ENCODE peak calls at places on chromosomes 6 and 20, in six cellular contexts. P is KBM-7; K is activated naive CD8-positive, alpha-beta T cell treated with anti-CD3 and anti-CD28 coated beads, Interleukin-2, amount 50 U/mL, for 24 hours; X is T follicular helper cell; E is hepatocyte; T is NCI-H345. Q is an unnamed sample.
A peak's percentile ranks its signal among the peaks of the same experiment; 100 is the strongest.

GRCh38 chr20:20363449-20364015 is 4.4 kb upstream of the INSM1 start:
- DNase-seq in E (no peak), P (no peak), T (peak; percentile 78), X (no peak), K (peak; percentile 7), Q (no peak)

GRCh38 chr20:19381947-19382346 is 169.5 kb downstream of the SLC24A3 start:
- DNase-seq in X (no peak), E (no peak), T (no peak), P (no peak), K (no peak), Q (no peak)

GRCh38 chr6:27617700-27618689 is 145.1 kb upstream of the ZNF184 start:
- DNase-seq in X (no peak), E (peak; percentile 65), K (peak; percentile 43), T (no peak), P (no peak), Q (no peak)

GRCh38 chr20:19969507-19970255 is 47.5 kb upstream of the NAA20 start:
- DNase-seq in T (no peak), X (no peak), K (no peak), E (no peak), P (no peak), Q (no peak)

GRCh38 chr6:45592991-45593390 is 215.3 kb upstream of the SUPT3H start:
- DNase-seq in K (no peak), E (no peak), X (no peak), T (no peak), P (no peak), Q (no peak)

GRCh38 chr6:161583561-161583960 is 309.7 kb upstream of the AGPAT4 start:
- DNase-seq in T (no peak), P (no peak), K (no peak), E (no peak), X (no peak), Q (no peak)

GRCh38 chr6:164578616-164579015 is 730.8 kb downstream of the C6orf118 start:
- DNase-seq in X (no peak), K (no peak), P (no peak), T (no peak), E (no peak), Q (no peak)

GRCh38 chr6:135880066-135880972 is 28.8 kb downstream of the PDE7B start:
- DNase-seq in P (peak; percentile 4), X (peak; percentile 33), T (no peak), K (peak; percentile 48), E (no peak), Q (peak; percentile 27)

GRCh38 chr6:7424967-7425807 is 35.6 kb downstream of the RIOK1 start:
- DNase-seq in T (peak; percentile 1), E (peak; percentile 72), P (peak; percentile 36), X (no peak), K (no peak), Q (no peak)

GRCh38 chr20:49483018-49483705 is 694 bp upstream of the KCNB1 start:
- DNase-seq in T (no peak), K (no peak), E (peak; percentile 13), X (no peak), P (no peak), Q (no peak)

GRCh38 chr20:24403410-24403809 is 66.0 kb upstream of the SYNDIG1 start:
- DNase-seq in T (no peak), E (no peak), X (no peak), K (no peak), P (no peak), Q (no peak)

GRCh38 chr6:33675968-33676367 is 35.5 kb downstream of the UQCC2 start:
- DNase-seq in P (no peak), K (no peak), E (no peak), T (no peak), X (no peak), Q (no peak)

GRCh38 chr20:34983995-34984735 is 28.5 kb downstream of the MYH7B start:
- DNase-seq in P (no peak), T (no peak), K (no peak), X (no peak), E (no peak), Q (no peak)

GRCh38 chr20:31608256-31608980 is 3.3 kb downstream of the ID1 start:
- DNase-seq in X (no peak), P (peak; percentile 57), K (no peak), E (peak; percentile 100), T (peak; percentile 91), Q (no peak)

GRCh38 chr6:7922596-7922995 is 12.0 kb upstream of the TXNDC5 start:
- DNase-seq in E (no peak), K (no peak), P (no peak), X (no peak), T (no peak), Q (no peak)

GRCh38 chr6:30615219-30615957 is 1.7 kb downstream of the PPP1R10 start:
- DNase-seq in P (peak; percentile 79), K (peak; percentile 35), T (peak; percentile 48), X (no peak), E (peak; percentile 75), Q (peak; percentile 51)

GRCh38 chr6:82246802-82247633 is 526 bp downstream of the IBTK start:
- DNase-seq in X (no peak), P (peak; percentile 70), T (peak; percentile 43), K (no peak), E (peak; percentile 84), Q (no peak)

GRCh38 chr6:108988765-108989164 is 105.9 kb downstream of the SESN1 start:
- DNase-seq in T (no peak), X (no peak), E (no peak), P (no peak), K (no peak), Q (no peak)

GRCh38 chr6:1439349-1439748 is 50.0 kb downstream of the FOXF2 start:
- DNase-seq in E (no peak), K (no peak), P (no peak), T (no peak), X (no peak), Q (no peak)

GRCh38 chr6:36266913-36267644 is 2.8 kb upstream of the PNPLA1 start:
- DNase-seq in P (no peak), X (no peak), K (no peak), T (no peak), E (no peak), Q (no peak)

GRCh38 chr6:158047120-158047518 is 65.5 kb downstream of the SYNJ2 start:
- DNase-seq in T (no peak), E (peak; percentile 56), P (peak; percentile 31), X (no peak), K (peak; percentile 71), Q (no peak)

GRCh38 chr6:12538881-12539357 is 177.6 kb upstream of the PHACTR1 start:
- DNase-seq in T (no peak), K (no peak), X (no peak), E (peak; percentile 53), P (no peak), Q (no peak)

GRCh38 chr6:30862156-30862875 is 22.0 kb upstream of the DDR1 start:
- DNase-seq in P (no peak), T (no peak), K (no peak), E (no peak), X (no peak), Q (no peak)

GRCh38 chr6:15872252-15873103 is 209.7 kb upstream of the DTNBP1 start:
- DNase-seq in E (no peak), X (no peak), T (no peak), K (no peak), P (no peak), Q (no peak)

GRCh38 chr20:59939879-59940128 is 301 bp downstream of the PPP1R3D start:
- DNase-seq in P (no peak), E (no peak), X (no peak), K (no peak), T (no peak), Q (no peak)

GRCh38 chr6:62891065-62891647 is 320.1 kb upstream of the FKBP1C start:
- DNase-seq in K (no peak), P (peak; percentile 19), E (peak; percentile 43), X (no peak), T (no peak), Q (no peak)

GRCh38 chr6:167647333-167647732 is 179.4 kb upstream of the AFDN start:
- DNase-seq in P (no peak), K (no peak), T (no peak), X (no peak), E (no peak), Q (no peak)

GRCh38 chr20:53279735-53280134 is 307.6 kb downstream of the TSHZ2 start:
- DNase-seq in P (no peak), X (no peak), K (no peak), T (no peak), E (no peak), Q (no peak)

GRCh38 chr20:35992713-35993335 is 24.4 kb downstream of the CNBD2 start:
- DNase-seq in E (peak; percentile 75), X (peak; percentile 17), T (peak; percentile 81), P (peak; percentile 84), K (peak; percentile 31), Q (peak; percentile 19)

GRCh38 chr6:162078126-162078525 is 649.4 kb downstream of the PRKN start:
- DNase-seq in X (no peak), T (no peak), K (no peak), E (no peak), P (no peak), Q (no peak)